ENCODE peak calls at places on chromosomes 3 and 15, in eight cellular contexts. P, C, M, Z, F, X, U and L are unnamed samples.

GRCh38 chr3:38828681-38829080 is 12.7 kb upstream of the SCN10A start:
- DNase-seq in Z (no peak), C (no peak), X (no peak), M (no peak), U (no peak), F (no peak), P (no peak), L (no peak)

GRCh38 chr15:95018888-95019545 is 787.7 kb downstream of the MCTP2 start:
- DNase-seq in P (no peak), Z (no peak), F (no peak), M (no peak), U (peak; percentile 72), X (no peak), C (no peak), L (no peak)

GRCh38 chr15:78228356-78228996 is 5.9 kb downstream of the ACSBG1 start:
- DNase-seq in P (no peak), C (no peak), F (no peak), U (no peak), X (no peak), M (no peak), Z (no peak), L (no peak)

GRCh38 chr15:41417418-41417811 is 520 bp downstream of the RTF1 start:
- DNase-seq in M (no peak), U (peak; percentile 18), C (peak; percentile 32), P (no peak), X (peak; percentile 35), F (peak; percentile 30), Z (peak; percentile 46), L (no peak)

GRCh38 chr15:66826504-66826903 is 124.5 kb downstream of the SMAD6 start:
- DNase-seq in U (no peak), P (no peak), F (no peak), C (no peak), X (no peak), Z (no peak), M (no peak), L (no peak)

GRCh38 chr3:69417541-69418078 is 31.7 kb upstream of the FRMD4B start:
- DNase-seq in X (no peak), U (no peak), P (no peak), C (no peak), F (no peak), M (no peak), Z (no peak), L (no peak)

GRCh38 chr3:62372621-62373041 is 719 bp downstream of the FEZF2 start:
- DNase-seq in Z (peak; percentile 12), M (no peak), X (no peak), F (no peak), P (no peak), C (no peak), U (no peak), L (peak; percentile 45)

GRCh38 chr3:137770821-137771399 is 6.8 kb downstream of the SOX14 start:
- DNase-seq in M (no peak), F (no peak), X (no peak), P (peak; percentile 14), Z (no peak), C (no peak), U (no peak), L (peak; percentile 57)

GRCh38 chr3:13507791-13508339 is 27.8 kb downstream of the HDAC11 start:
- DNase-seq in C (peak; percentile 17), P (no peak), U (peak; percentile 39), Z (peak; percentile 48), X (no peak), M (no peak), F (no peak), L (no peak)

GRCh38 chr15:91611924-91612323 is 241.6 kb upstream of the SLCO3A1 start:
- DNase-seq in U (no peak), X (no peak), C (no peak), F (no peak), M (no peak), Z (no peak), P (no peak), L (no peak)

GRCh38 chr3:13009946-13010315 is 63.3 kb downstream of the IQSEC1 start:
- DNase-seq in F (no peak), P (no peak), Z (no peak), C (no peak), X (no peak), U (no peak), M (no peak), L (no peak)

GRCh38 chr3:101695779-101696372 is 9.4 kb upstream of the RPL24 start:
- DNase-seq in Z (peak; percentile 50), U (peak; percentile 68), P (no peak), C (no peak), F (no peak), X (no peak), M (peak; percentile 85), L (no peak)

GRCh38 chr15:88529021-88529630 is 17.4 kb downstream of the DET1 start:
- DNase-seq in M (no peak), U (no peak), X (no peak), P (no peak), C (no peak), Z (no peak), F (no peak), L (no peak)

GRCh38 chr3:58628823-58629562 is 37.6 kb downstream of the FAM3D start:
- DNase-seq in C (peak; percentile 10), Z (no peak), F (no peak), M (peak; percentile 80), P (peak; percentile 70), X (peak; percentile 56), U (peak; percentile 92), L (no peak)

GRCh38 chr15:90306560-90306959 is 41.1 kb downstream of the NGRN start:
- DNase-seq in F (no peak), X (no peak), C (no peak), M (no peak), U (no peak), Z (no peak), P (no peak), L (no peak)

GRCh38 chr3:94303897-94304296 is 241.0 kb downstream of the NSUN3 start:
- DNase-seq in X (no peak), Z (no peak), M (no peak), F (no peak), U (peak; percentile 24), P (no peak), C (peak; percentile 52), L (peak; percentile 11)

GRCh38 chr3:36904641-36905040 is 40.2 kb downstream of the TRANK1 start:
- DNase-seq in P (no peak), U (no peak), Z (peak; percentile 11), X (peak; percentile 25), C (no peak), M (no peak), F (no peak), L (peak; percentile 27)

GRCh38 chr3:52848617-52849016 is 13.8 kb upstream of the MUSTN1 start:
- DNase-seq in U (peak; percentile 66), P (no peak), M (no peak), F (no peak), C (no peak), Z (no peak), X (no peak), L (no peak)

GRCh38 chr3:11200679-11200952 is 46.3 kb downstream of the HRH1 start:
- DNase-seq in U (no peak), Z (no peak), F (no peak), X (no peak), M (no peak), C (no peak), P (no peak), L (no peak)

GRCh38 chr3:19256313-19256712 is 108.0 kb downstream of the KCNH8 start:
- DNase-seq in Z (peak; percentile 9), X (no peak), U (no peak), P (no peak), F (no peak), C (no peak), M (no peak), L (no peak)

GRCh38 chr3:123143669-123144411 is 57.9 kb upstream of the SEC22A start:
- DNase-seq in C (no peak), U (peak; percentile 15), Z (no peak), F (no peak), M (peak; percentile 88), X (no peak), P (peak; percentile 60), L (peak; percentile 35)

GRCh38 chr15:57218826-57219576 is 157.3 kb upstream of the CGNL1 start:
- DNase-seq in X (no peak), P (peak; percentile 95), U (peak; percentile 95), C (no peak), F (no peak), Z (peak; percentile 71), M (peak; percentile 97), L (no peak)

GRCh38 chr15:25739687-25740121 is 123.4 kb downstream of the ATP10A start:
- DNase-seq in Z (no peak), C (no peak), M (no peak), P (peak; percentile 90), X (no peak), U (peak; percentile 49), F (no peak), L (peak; percentile 36)

GRCh38 chr3:52423214-52423613 is 21.7 kb downstream of the SEMA3G start:
- DNase-seq in M (no peak), P (no peak), Z (no peak), U (no peak), F (no peak), C (no peak), X (peak; percentile 3), L (no peak)

GRCh38 chr15:70271422-70272088 is 173.8 kb upstream of the TLE3 start:
- DNase-seq in U (peak; percentile 97), P (peak; percentile 12), C (no peak), Z (peak; percentile 50), M (peak; percentile 79), X (no peak), F (no peak), L (no peak)

GRCh38 chr15:91224750-91225380 is 124.8 kb downstream of the SV2B start:
- DNase-seq in C (no peak), M (peak; percentile 68), P (peak; percentile 81), X (no peak), Z (peak; percentile 18), U (peak; percentile 15), F (no peak), L (no peak)

GRCh38 chr3:186152361-186152798 is 43.5 kb upstream of the ETV5 start:
- DNase-seq in M (no peak), F (no peak), X (no peak), Z (no peak), C (no peak), P (no peak), U (no peak), L (no peak)

GRCh38 chr3:97883736-97884135 is 61.9 kb downstream of the CRYBG3 start:
- DNase-seq in Z (no peak), P (no peak), U (no peak), X (no peak), M (no peak), C (no peak), F (no peak), L (no peak)

GRCh38 chr3:127108796-127109195 is 84.1 kb upstream of the PRR23E start:
- DNase-seq in F (no peak), C (no peak), M (no peak), P (no peak), X (no peak), Z (peak; percentile 40), U (no peak), L (no peak)

GRCh38 chr3:10601131-10601856 is 95.9 kb upstream of the ATP2B2 start:
- DNase-seq in X (no peak), F (no peak), C (no peak), P (no peak), M (no peak), U (peak; percentile 79), Z (no peak), L (no peak)

GRCh38 chr15:69979269-69979668 is 118.4 kb downstream of the TLE3 start:
- DNase-seq in P (no peak), F (no peak), U (no peak), M (no peak), X (no peak), Z (no peak), C (no peak), L (peak; percentile 21)

GRCh38 chr3:106399773-106400172 is 531.0 kb upstream of the CBLB start:
- DNase-seq in P (no peak), Z (no peak), C (no peak), U (no peak), M (no peak), X (no peak), F (no peak), L (no peak)

GRCh38 chr3:127800508-127800907 is 21.8 kb downstream of the MGLL start:
- DNase-seq in X (no peak), M (no peak), P (no peak), F (no peak), C (no peak), Z (no peak), U (peak; percentile 84), L (no peak)

GRCh38 chr15:41981373-41982132 is 9.2 kb upstream of the EHD4 start:
- DNase-seq in X (no peak), U (no peak), Z (no peak), C (no peak), M (no peak), F (no peak), P (no peak), L (no peak)